ENCODE peak calls at places on chromosomes 3 and 15, in four cellular contexts. One of them, this sample, is unnamed.

GRCh38 chr15:101004500-101004899 is 85.3 kb downstream of the LRRK1 start:
- DNase-seq in HFFc6: no peak
- DNase-seq in amygdala: no peak
- DNase-seq in SJSA1: no peak
- DNase-seq in this sample: no peak

GRCh38 chr3:60053518-60054265 is 1003.9 kb upstream of the CFAP20DC start:
- DNase-seq in HFFc6: no peak
- DNase-seq in amygdala: no peak
- DNase-seq in SJSA1: no peak
- DNase-seq in this sample: no peak

GRCh38 chr3:99730870-99731269 is 86.8 kb upstream of the CMSS1 start:
- DNase-seq in HFFc6: no peak
- DNase-seq in amygdala: no peak
- DNase-seq in SJSA1: peak
- DNase-seq in this sample: no peak

GRCh38 chr3:118504906-118505305 is 529.7 kb downstream of the IGSF11 start:
- DNase-seq in HFFc6: no peak
- DNase-seq in amygdala: no peak
- DNase-seq in SJSA1: no peak
- DNase-seq in this sample: no peak

GRCh38 chr15:93040288-93041158 is 48.5 kb downstream of the RGMA start:
- DNase-seq in HFFc6: no peak
- DNase-seq in amygdala: no peak
- DNase-seq in SJSA1: peak
- DNase-seq in this sample: no peak

GRCh38 chr3:78887029-78887428 is 880.8 kb downstream of the ROBO1 start:
- DNase-seq in HFFc6: peak
- DNase-seq in amygdala: no peak
- DNase-seq in SJSA1: peak
- DNase-seq in this sample: no peak

GRCh38 chr15:45179221-45179985 is 8.4 kb downstream of the SHF start:
- DNase-seq in HFFc6: no peak
- DNase-seq in amygdala: no peak
- DNase-seq in SJSA1: no peak
- DNase-seq in this sample: no peak

GRCh38 chr3:71438904-71439303 is 144.6 kb downstream of the FOXP1 start:
- DNase-seq in HFFc6: no peak
- DNase-seq in amygdala: no peak
- DNase-seq in SJSA1: no peak
- DNase-seq in this sample: no peak

GRCh38 chr15:67091073-67091965 is 25.9 kb downstream of the SMAD3 start:
- DNase-seq in HFFc6: peak
- DNase-seq in amygdala: no peak
- DNase-seq in SJSA1: peak
- DNase-seq in this sample: peak

GRCh38 chr15:40807888-40808194 is 568 bp upstream of the DNAJC17 start:
- DNase-seq in HFFc6: peak
- DNase-seq in amygdala: no peak
- DNase-seq in SJSA1: no peak
- DNase-seq in this sample: no peak

GRCh38 chr15:101379647-101380046 is 84.6 kb upstream of the SNRPA1 start:
- DNase-seq in HFFc6: no peak
- DNase-seq in amygdala: no peak
- DNase-seq in SJSA1: no peak
- DNase-seq in this sample: no peak

GRCh38 chr3:14787630-14788029 is 31.1 kb upstream of the FGD5 start:
- DNase-seq in HFFc6: no peak
- DNase-seq in amygdala: no peak
- DNase-seq in SJSA1: no peak
- DNase-seq in this sample: no peak

GRCh38 chr3:64084640-64085039 is 61.3 kb upstream of the PSMD6 start:
- DNase-seq in HFFc6: peak
- DNase-seq in amygdala: no peak
- DNase-seq in SJSA1: peak
- DNase-seq in this sample: no peak

GRCh38 chr3:192515661-192516040 is 211.7 kb downstream of the FGF12 start:
- DNase-seq in HFFc6: no peak
- DNase-seq in amygdala: no peak
- DNase-seq in SJSA1: no peak
- DNase-seq in this sample: no peak

GRCh38 chr3:155078959-155079794 is 942 bp upstream of the MME start:
- DNase-seq in HFFc6: no peak
- DNase-seq in amygdala: no peak
- DNase-seq in SJSA1: peak
- DNase-seq in this sample: peak

GRCh38 chr15:27744651-27745050 is 354.5 kb downstream of the OCA2 start:
- DNase-seq in HFFc6: no peak
- DNase-seq in amygdala: no peak
- DNase-seq in SJSA1: no peak
- DNase-seq in this sample: no peak

GRCh38 chr3:20074226-20075063 is 34.2 kb downstream of the KAT2B start:
- DNase-seq in HFFc6: peak
- DNase-seq in amygdala: no peak
- DNase-seq in SJSA1: no peak
- DNase-seq in this sample: no peak

GRCh38 chr3:13282528-13282985 is 137.6 kb downstream of the NUP210 start:
- DNase-seq in HFFc6: no peak
- DNase-seq in amygdala: no peak
- DNase-seq in SJSA1: no peak
- DNase-seq in this sample: no peak

GRCh38 chr3:49295489-49296058 is 18.5 kb upstream of the C3orf62 start:
- DNase-seq in HFFc6: peak
- DNase-seq in amygdala: no peak
- DNase-seq in SJSA1: peak
- DNase-seq in this sample: peak

GRCh38 chr15:101027273-101027901 is 108.2 kb downstream of the LRRK1 start:
- DNase-seq in HFFc6: no peak
- DNase-seq in amygdala: no peak
- DNase-seq in SJSA1: no peak
- DNase-seq in this sample: no peak

GRCh38 chr15:100784493-100785180 is 95.0 kb upstream of the ALDH1A3 start:
- DNase-seq in HFFc6: no peak
- DNase-seq in amygdala: no peak
- DNase-seq in SJSA1: no peak
- DNase-seq in this sample: no peak

GRCh38 chr15:67405208-67406191 is 115.4 kb upstream of the C15orf61 start:
- DNase-seq in HFFc6: peak
- DNase-seq in amygdala: no peak
- DNase-seq in SJSA1: peak
- DNase-seq in this sample: no peak

GRCh38 chr3:100454684-100455083 is 37.7 kb upstream of the TMEM45A start:
- DNase-seq in HFFc6: no peak
- DNase-seq in amygdala: no peak
- DNase-seq in SJSA1: no peak
- DNase-seq in this sample: no peak

GRCh38 chr15:38531509-38531908 is 33.1 kb downstream of the RASGRP1 start:
- DNase-seq in HFFc6: peak
- DNase-seq in amygdala: no peak
- DNase-seq in SJSA1: peak
- DNase-seq in this sample: no peak

GRCh38 chr3:43212914-43213611 is 73.3 kb upstream of the SNRK start:
- DNase-seq in HFFc6: no peak
- DNase-seq in amygdala: no peak
- DNase-seq in SJSA1: no peak
- DNase-seq in this sample: no peak

GRCh38 chr3:108031893-108032292 is 58.9 kb downstream of the CD47 start:
- DNase-seq in HFFc6: peak
- DNase-seq in amygdala: no peak
- DNase-seq in SJSA1: no peak
- DNase-seq in this sample: no peak

GRCh38 chr15:99496302-99496629 is 69.5 kb upstream of the MEF2A start:
- DNase-seq in HFFc6: no peak
- DNase-seq in amygdala: no peak
- DNase-seq in SJSA1: no peak
- DNase-seq in this sample: no peak

GRCh38 chr15:58994906-58995453 is 7.5 kb downstream of the RNF111 start:
- DNase-seq in HFFc6: no peak
- DNase-seq in amygdala: no peak
- DNase-seq in SJSA1: no peak
- DNase-seq in this sample: no peak

GRCh38 chr3:119809249-119810017 is 27.5 kb downstream of the NR1I2 start:
- DNase-seq in HFFc6: no peak
- DNase-seq in amygdala: no peak
- DNase-seq in SJSA1: no peak
- DNase-seq in this sample: no peak

GRCh38 chr15:61227269-61228024 is 1.7 kb downstream of the RORA start:
- DNase-seq in HFFc6: peak
- DNase-seq in amygdala: peak
- DNase-seq in SJSA1: peak
- DNase-seq in this sample: peak

GRCh38 chr3:99236576-99236975 is 335.1 kb upstream of the DCBLD2 start:
- DNase-seq in HFFc6: no peak
- DNase-seq in amygdala: no peak
- DNase-seq in SJSA1: no peak
- DNase-seq in this sample: no peak

GRCh38 chr3:38130631-38131065 is 6.3 kb downstream of the ACAA1 start:
- DNase-seq in HFFc6: no peak
- DNase-seq in amygdala: no peak
- DNase-seq in SJSA1: no peak
- DNase-seq in this sample: no peak

GRCh38 chr3:152443212-152444023 is 174.7 kb downstream of the MBNL1 start:
- DNase-seq in HFFc6: no peak
- DNase-seq in amygdala: no peak
- DNase-seq in SJSA1: no peak
- DNase-seq in this sample: no peak

GRCh38 chr3:153528473-153528872 is 366.4 kb downstream of the RAP2B start:
- DNase-seq in HFFc6: no peak
- DNase-seq in amygdala: no peak
- DNase-seq in SJSA1: no peak
- DNase-seq in this sample: no peak

GRCh38 chr15:97991972-97992541 is 31.6 kb downstream of the ARRDC4 start:
- DNase-seq in HFFc6: no peak
- DNase-seq in amygdala: no peak
- DNase-seq in SJSA1: no peak
- DNase-seq in this sample: no peak

GRCh38 chr3:141231101-141231922 is at the start of gene PXYLP1:
- DNase-seq in HFFc6: peak
- DNase-seq in amygdala: peak
- DNase-seq in SJSA1: peak
- DNase-seq in this sample: peak

GRCh38 chr3:141366285-141367037 is 1.8 kb upstream of the ZBTB38 start:
- DNase-seq in HFFc6: peak
- DNase-seq in amygdala: no peak
- DNase-seq in SJSA1: peak
- DNase-seq in this sample: peak

GRCh38 chr3:7667774-7668173 is 806.9 kb downstream of the GRM7 start:
- DNase-seq in HFFc6: no peak
- DNase-seq in amygdala: no peak
- DNase-seq in SJSA1: no peak
- DNase-seq in this sample: no peak